ENCODE peak calls at places on chromosomes 7 and 10, in five cellular contexts. E, P, X, A and C are unnamed samples.

GRCh38 chr10:13924020-13924725 is 337.4 kb downstream of the PRPF18 start:
- DNase-seq in E (no peak), X (no peak), P (peak), A (no peak), C (no peak)

GRCh38 chr10:33204049-33204448 is 130.4 kb downstream of the NRP1 start:
- DNase-seq in P (peak), X (no peak), E (no peak), A (no peak), C (no peak)

GRCh38 chr10:102141583-102142107 is 8.8 kb downstream of the PPRC1 start:
- DNase-seq in X (no peak), P (no peak), A (no peak), E (no peak), C (no peak)

GRCh38 chr10:102230861-102231356 is 4.8 kb downstream of the ELOVL3 start:
- DNase-seq in X (no peak), P (peak), A (peak), E (peak), C (peak)

GRCh38 chr7:44279286-44279685 is 46.1 kb downstream of the CAMK2B start:
- DNase-seq in E (no peak), A (peak), X (no peak), P (no peak), C (no peak)

GRCh38 chr7:36346260-36346831 is 43.3 kb upstream of the ANLN start:
- DNase-seq in X (no peak), A (no peak), E (no peak), P (no peak), C (no peak)

GRCh38 chr7:47771301-47771989 is 176.8 kb downstream of the PKD1L1 start:
- DNase-seq in P (peak), E (no peak), A (no peak), X (no peak), C (no peak)

GRCh38 chr10:47296111-47296894 is 3.7 kb upstream of the GDF10 start:
- DNase-seq in X (no peak), E (no peak), A (no peak), P (no peak), C (no peak)

GRCh38 chr7:76086070-76086469 is 38.2 kb downstream of the MDH2 start:
- DNase-seq in A (no peak), E (no peak), P (peak), X (no peak), C (no peak)

GRCh38 chr10:107548301-107548700 is 383.8 kb upstream of the SORCS1 start:
- DNase-seq in P (peak), A (peak), E (no peak), X (no peak), C (no peak)

GRCh38 chr10:86365346-86366032 is 1.1 kb downstream of the GRID1 start:
- DNase-seq in X (no peak), E (no peak), P (no peak), A (peak), C (no peak)

GRCh38 chr10:3853547-3853989 is 68.6 kb upstream of the KLF6 start:
- DNase-seq in A (no peak), E (no peak), P (no peak), X (no peak), C (peak)

GRCh38 chr7:16644624-16644986 is 949 bp downstream of the ANKMY2 start:
- DNase-seq in E (peak), X (no peak), P (peak), A (peak), C (peak)

GRCh38 chr10:98636921-98637329 is 190.2 kb upstream of the HPS1 start:
- DNase-seq in A (no peak), X (no peak), P (peak), E (no peak), C (no peak)

GRCh38 chr7:100897111-100897608 is 1.5 kb upstream of the ACHE start:
- DNase-seq in X (no peak), E (peak), P (peak), A (peak), C (peak)

GRCh38 chr10:60270426-60270825 is 119.2 kb downstream of the ANK3 start:
- DNase-seq in A (no peak), X (no peak), P (peak), E (no peak), C (no peak)

GRCh38 chr10:116063107-116063506 is 209.9 kb downstream of the GFRA1 start:
- DNase-seq in A (no peak), E (no peak), P (no peak), X (no peak), C (no peak)

GRCh38 chr7:38178695-38179344 is 775 bp downstream of the STARD3NL start:
- DNase-seq in E (no peak), A (no peak), X (no peak), P (peak), C (no peak)

DNA sequence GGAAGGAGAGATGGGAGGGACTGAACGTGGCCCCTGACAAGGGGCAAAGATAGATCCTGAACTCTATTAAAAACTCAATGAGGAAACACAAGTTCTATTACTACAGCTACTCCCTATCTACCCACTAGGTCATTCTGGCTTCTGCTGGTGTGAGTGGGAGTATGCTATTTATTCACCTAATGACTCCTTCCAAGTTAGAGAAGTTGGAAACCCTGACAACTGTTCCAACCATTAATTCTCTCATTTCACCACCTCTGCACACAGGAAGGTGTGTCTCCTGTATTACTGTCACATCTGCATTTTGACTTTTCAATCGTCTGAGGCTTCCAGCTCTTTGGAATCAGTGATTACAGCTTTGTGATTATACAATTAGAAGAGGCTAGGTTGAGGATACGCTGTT is 169.4 kb upstream of the ADO start:
- DNase-seq in X (no peak), A (no peak), P (peak), E (no peak), C (no peak)
- H3K27ac ChIP-seq in X (no peak), A (no peak), P (no peak), E (no peak), C (no peak)

DNA sequence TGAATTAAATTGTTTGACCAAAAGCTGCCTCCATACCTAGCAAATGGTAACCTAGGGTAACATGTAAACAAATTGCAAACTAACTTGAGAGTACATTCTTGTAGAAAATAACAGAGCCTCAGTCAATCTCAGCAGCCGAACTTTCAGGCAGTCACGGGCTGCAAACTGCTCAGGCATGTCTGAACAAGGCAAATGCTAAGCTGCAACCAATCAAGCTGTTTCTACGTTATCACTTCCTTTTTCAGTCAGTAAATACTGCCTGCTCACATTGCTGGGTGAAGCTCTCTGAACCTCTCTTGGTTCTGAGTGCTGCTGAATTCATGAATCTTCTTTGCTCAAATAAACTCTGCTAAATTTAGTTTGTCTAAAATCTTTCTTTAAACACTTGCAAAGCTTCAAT is 1212.4 kb downstream of the SORCS1 start:
- DNase-seq in X (no peak), E (no peak), P (peak), A (peak), C (peak)
- H3K4me3 ChIP-seq in X (no peak), E (no peak), P (no peak), A (no peak), C (no peak)

DNA sequence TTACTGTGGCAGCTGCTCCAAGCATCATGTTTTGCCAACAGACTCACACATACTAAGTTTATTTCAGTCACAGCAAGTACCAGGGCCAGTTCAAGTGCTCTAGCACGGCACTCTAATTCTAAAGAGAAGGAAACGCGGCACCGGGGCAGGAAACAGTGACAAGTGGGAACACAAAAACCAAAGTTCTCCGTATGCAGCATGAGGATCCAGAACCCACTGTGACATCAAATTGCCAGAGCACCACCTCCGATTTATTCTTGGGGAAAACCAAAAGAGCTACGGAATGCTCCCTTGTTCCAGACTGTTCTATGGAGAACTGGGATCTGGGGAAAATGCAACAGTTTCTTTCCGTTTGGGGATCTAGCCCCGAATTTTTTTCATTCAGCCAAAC is 448 bp upstream of the PTER start:
- DNase-seq in A (no peak), E (no peak), P (peak), X (no peak), C (no peak)
- H3K27ac ChIP-seq in A (no peak), E (peak), P (no peak), X (peak), C (no peak)

GRCh38 chr10:117541405-117541908 is 1.1 kb upstream of the EMX2 start:
- DNase-seq in A (peak), P (peak), E (no peak), X (no peak), C (no peak)
- H3K4me3 ChIP-seq in A (peak), P (peak), E (no peak), X (peak), C (no peak)

DNA sequence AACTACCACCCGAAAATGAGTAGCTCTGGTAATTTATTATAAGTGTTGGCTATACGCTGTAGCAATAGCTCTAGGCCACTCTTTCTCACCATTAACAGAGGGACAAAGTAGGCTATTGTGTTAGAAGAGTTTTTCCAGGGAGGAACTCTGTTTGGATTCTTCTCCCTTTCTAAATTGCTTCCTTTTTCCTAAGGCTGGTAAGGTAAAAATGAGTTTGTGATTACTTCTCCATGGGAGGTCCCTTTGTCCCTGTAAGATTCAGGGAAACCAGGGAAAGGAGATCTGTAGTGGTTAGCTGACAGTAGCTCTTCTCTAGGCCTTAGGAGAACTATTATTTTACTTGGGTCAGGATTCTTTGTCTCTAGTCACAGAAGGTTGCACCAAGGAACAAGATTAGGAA is 23.2 kb upstream of the SEMA3E start:
- DNase-seq in A (peak), X (no peak), E (no peak), P (no peak), C (no peak)
- H3K27ac ChIP-seq in A (peak), X (no peak), E (no peak), P (no peak), C (no peak)

DNA sequence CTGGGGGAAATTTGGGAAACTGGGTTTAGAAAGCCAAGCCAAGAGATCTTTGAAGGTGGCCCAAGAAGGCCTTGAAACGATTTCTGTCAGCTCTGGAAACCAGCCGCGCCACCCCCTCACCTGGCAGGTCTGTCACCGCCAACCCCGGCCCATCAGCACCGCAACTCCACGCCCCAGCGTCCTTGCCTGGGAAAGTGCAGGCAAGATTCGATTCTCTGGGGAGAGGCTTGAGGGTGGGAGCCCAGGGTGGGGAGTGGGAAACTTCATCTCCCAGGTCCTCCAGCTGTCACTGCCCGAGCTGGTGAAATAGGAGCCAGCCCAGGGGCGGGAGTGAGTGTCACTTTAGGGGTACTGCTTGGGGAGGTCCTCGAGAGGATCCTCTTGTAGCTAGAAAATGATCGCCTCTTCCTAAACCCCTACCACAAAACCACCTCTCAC is 2.2 kb downstream of the ZNF467 start:
- DNase-seq in X (no peak), A (no peak), P (no peak), E (no peak), C (peak)
- H3K4me3 ChIP-seq in X (peak), A (peak), P (peak), E (peak), C (peak)

GRCh38 chr7:5436003-5436678 is 12.5 kb upstream of the TNRC18 start:
- DNase-seq in X (no peak), A (no peak), E (no peak), P (no peak), C (no peak)
- H3K27ac ChIP-seq in X (no peak), A (no peak), E (no peak), P (no peak), C (no peak)

GRCh38 chr10:18341063-18341462 is 200.8 kb downstream of the CACNB2 start:
- DNase-seq in X (no peak), A (no peak), P (no peak), E (no peak), C (no peak)
- H3K4me3 ChIP-seq in X (peak), A (no peak), P (peak), E (no peak), C (no peak)

GRCh38 chr7:106885652-106886051 is 20.6 kb downstream of the PIK3CG start:
- DNase-seq in A (no peak), E (no peak), P (no peak), X (no peak), C (no peak)

GRCh38 chr7:106890952-106891351 is 25.9 kb downstream of the PIK3CG start:
- DNase-seq in E (no peak), A (no peak), X (no peak), P (no peak), C (no peak)

GRCh38 chr7:106883627-106884026 is 18.5 kb downstream of the PIK3CG start:
- DNase-seq in X (no peak), A (no peak), E (no peak), P (no peak), C (no peak)

GRCh38 chr7:106888204-106888603 is 23.1 kb downstream of the PIK3CG start:
- DNase-seq in X (no peak), E (no peak), A (no peak), P (no peak), C (no peak)

DNA sequence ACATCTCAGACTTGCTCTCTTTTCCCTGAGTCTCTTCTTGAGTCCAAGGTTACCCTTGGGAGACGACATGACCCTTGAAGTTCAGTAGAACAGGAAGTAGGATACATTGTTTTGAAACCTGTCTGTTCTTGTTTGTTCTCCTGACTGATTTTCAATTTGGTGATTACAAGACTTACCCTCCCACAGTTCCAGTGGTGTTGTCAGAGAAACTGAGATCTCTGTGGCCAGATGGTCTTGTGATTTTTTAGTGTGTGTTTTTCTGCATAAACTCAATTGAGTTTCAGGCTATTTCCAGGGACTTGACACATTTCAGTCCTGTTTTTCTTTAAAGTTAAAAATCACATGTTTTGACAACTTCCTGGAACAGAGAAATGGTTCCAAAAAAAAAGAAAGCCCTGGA is 22.3 kb downstream of the PIK3CG start:
- DNase-seq in A (no peak), P (no peak), E (no peak), X (no peak), C (no peak)
- H3K27ac ChIP-seq in A (no peak), P (no peak), E (no peak), X (no peak), C (no peak)

DNA sequence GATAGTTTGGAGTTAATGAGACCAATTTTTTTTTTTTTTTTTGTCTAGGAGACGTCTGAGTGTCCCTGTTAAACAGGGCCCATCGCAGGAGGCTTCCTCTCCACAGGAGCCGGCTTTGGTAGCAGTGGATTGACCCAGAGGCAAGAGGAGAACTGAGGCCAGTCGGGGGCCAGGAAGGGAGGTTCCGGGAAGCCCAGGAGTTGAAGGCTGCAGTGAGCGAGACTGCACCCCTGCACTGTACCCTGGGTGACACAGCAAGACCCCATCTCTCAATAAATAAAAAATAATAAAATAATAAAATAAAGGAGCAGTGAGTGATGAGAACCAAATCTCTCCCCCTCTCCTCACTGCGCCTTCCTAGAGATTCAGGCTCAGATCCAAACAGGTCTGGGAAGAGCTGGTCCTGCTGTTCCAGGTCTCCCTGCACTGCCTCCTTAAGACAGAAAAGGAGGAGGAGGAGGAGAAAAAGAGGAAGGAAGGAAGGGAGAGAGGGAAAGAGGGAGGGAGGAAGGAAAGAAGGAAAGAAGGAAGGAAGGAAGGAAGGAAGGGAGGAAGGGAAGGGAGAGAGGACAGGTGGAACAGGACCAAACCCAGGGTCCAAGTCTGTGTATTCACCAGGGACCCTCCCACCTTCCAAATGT is 3.5 kb downstream of the MNX1 start:
- DNase-seq in E (no peak), P (no peak), A (no peak), X (no peak), C (no peak)
- H3K4me3 ChIP-seq in E (no peak), P (no peak), A (no peak), X (no peak), C (peak)